ENCODE peak calls at places on chromosomes 13 and 19, in six cellular contexts. One of them, this sample, is unnamed.

GRCh38 chr13:106156468-106156867 is 379.0 kb downstream of the EFNB2 start:
- DNase-seq in heart right ventricle: no peak
- DNase-seq in lower lobe of right lung: no peak
- DNase-seq in cardiac fibroblast: peak; percentile 99
- DNase-seq in heart left ventricle: no peak
- DNase-seq in mucosa of descending colon: no peak
- DNase-seq in this sample: no peak

GRCh38 chr13:25192052-25192451 is 20.0 kb upstream of the AMER2 start:
- DNase-seq in lower lobe of right lung: no peak
- DNase-seq in mucosa of descending colon: no peak
- DNase-seq in cardiac fibroblast: no peak
- DNase-seq in heart right ventricle: no peak
- DNase-seq in heart left ventricle: no peak
- DNase-seq in this sample: no peak

GRCh38 chr13:100673376-100673830 is 1.2 kb downstream of the TMTC4 start:
- DNase-seq in mucosa of descending colon: peak; percentile 9
- DNase-seq in heart right ventricle: peak; percentile 20
- DNase-seq in cardiac fibroblast: no peak
- DNase-seq in heart left ventricle: no peak
- DNase-seq in lower lobe of right lung: no peak
- DNase-seq in this sample: no peak

GRCh38 chr13:47672982-47673670 is 327.9 kb downstream of the SUCLA2 start:
- DNase-seq in heart left ventricle: no peak
- DNase-seq in heart right ventricle: peak; percentile 3
- DNase-seq in mucosa of descending colon: no peak
- DNase-seq in lower lobe of right lung: no peak
- DNase-seq in cardiac fibroblast: peak; percentile 78
- DNase-seq in this sample: no peak

GRCh38 chr19:50427997-50428425 is 4.7 kb upstream of the MYBPC2 start:
- DNase-seq in mucosa of descending colon: peak; percentile 82
- DNase-seq in cardiac fibroblast: peak; percentile 64
- DNase-seq in heart right ventricle: peak; percentile 85
- DNase-seq in heart left ventricle: peak; percentile 84
- DNase-seq in lower lobe of right lung: peak; percentile 96
- DNase-seq in this sample: no peak

GRCh38 chr19:43774103-43774939 is 6.5 kb downstream of the KCNN4 start:
- DNase-seq in heart left ventricle: peak; percentile 67
- DNase-seq in heart right ventricle: peak; percentile 65
- DNase-seq in lower lobe of right lung: peak; percentile 76
- DNase-seq in cardiac fibroblast: peak; percentile 71
- DNase-seq in mucosa of descending colon: peak; percentile 64
- DNase-seq in this sample: peak; percentile 57

GRCh38 chr19:54232552-54232934 is 9.7 kb upstream of the LILRB3 start:
- DNase-seq in mucosa of descending colon: no peak
- DNase-seq in heart left ventricle: no peak
- DNase-seq in heart right ventricle: no peak
- DNase-seq in lower lobe of right lung: no peak
- DNase-seq in cardiac fibroblast: no peak
- DNase-seq in this sample: no peak

GRCh38 chr13:73657821-73658540 is 476.2 kb downstream of the KLF12 start:
- DNase-seq in cardiac fibroblast: peak; percentile 94
- DNase-seq in heart left ventricle: peak; percentile 63
- DNase-seq in heart right ventricle: peak; percentile 57
- DNase-seq in mucosa of descending colon: no peak
- DNase-seq in lower lobe of right lung: no peak
- DNase-seq in this sample: no peak

GRCh38 chr13:106794131-106794530 is 226.2 kb upstream of the ARGLU1 start:
- DNase-seq in heart right ventricle: no peak
- DNase-seq in heart left ventricle: no peak
- DNase-seq in cardiac fibroblast: no peak
- DNase-seq in mucosa of descending colon: no peak
- DNase-seq in lower lobe of right lung: no peak
- DNase-seq in this sample: no peak

GRCh38 chr13:99123101-99124045 is 77.3 kb upstream of the UBAC2 start:
- DNase-seq in cardiac fibroblast: peak; percentile 62
- DNase-seq in mucosa of descending colon: no peak
- DNase-seq in heart right ventricle: no peak
- DNase-seq in heart left ventricle: no peak
- DNase-seq in lower lobe of right lung: no peak
- DNase-seq in this sample: no peak

GRCh38 chr13:102708211-102708610 is 13.4 kb upstream of the METTL21C start:
- DNase-seq in cardiac fibroblast: no peak
- DNase-seq in heart left ventricle: no peak
- DNase-seq in lower lobe of right lung: no peak
- DNase-seq in mucosa of descending colon: no peak
- DNase-seq in heart right ventricle: no peak
- DNase-seq in this sample: no peak

GRCh38 chr19:13401388-13401787 is 104.9 kb downstream of the CACNA1A start:
- DNase-seq in lower lobe of right lung: no peak
- DNase-seq in heart right ventricle: no peak
- DNase-seq in cardiac fibroblast: peak; percentile 76
- DNase-seq in heart left ventricle: no peak
- DNase-seq in mucosa of descending colon: no peak
- DNase-seq in this sample: no peak

GRCh38 chr13:85601526-85601925 is 197.7 kb downstream of the SLITRK6 start:
- DNase-seq in lower lobe of right lung: no peak
- DNase-seq in heart right ventricle: no peak
- DNase-seq in mucosa of descending colon: no peak
- DNase-seq in cardiac fibroblast: no peak
- DNase-seq in heart left ventricle: no peak
- DNase-seq in this sample: no peak

GRCh38 chr19:7172794-7173193 is 103.3 kb downstream of the ZNF557 start:
- DNase-seq in heart left ventricle: no peak
- DNase-seq in heart right ventricle: no peak
- DNase-seq in lower lobe of right lung: no peak
- DNase-seq in cardiac fibroblast: no peak
- DNase-seq in mucosa of descending colon: no peak
- DNase-seq in this sample: no peak

GRCh38 chr13:46170687-46171086 is 11.3 kb downstream of the LCP1 start:
- DNase-seq in lower lobe of right lung: no peak
- DNase-seq in mucosa of descending colon: no peak
- DNase-seq in heart left ventricle: no peak
- DNase-seq in heart right ventricle: no peak
- DNase-seq in cardiac fibroblast: peak; percentile 44
- DNase-seq in this sample: no peak

GRCh38 chr19:24166055-24166454 is 79.1 kb downstream of the ZNF254 start:
- DNase-seq in heart right ventricle: no peak
- DNase-seq in cardiac fibroblast: peak; percentile 38
- DNase-seq in mucosa of descending colon: no peak
- DNase-seq in lower lobe of right lung: no peak
- DNase-seq in heart left ventricle: no peak
- DNase-seq in this sample: no peak

GRCh38 chr19:52231154-52231565 is 38.2 kb upstream of the ZNF766 start:
- DNase-seq in lower lobe of right lung: no peak
- DNase-seq in heart right ventricle: no peak
- DNase-seq in cardiac fibroblast: peak; percentile 32
- DNase-seq in heart left ventricle: no peak
- DNase-seq in mucosa of descending colon: no peak
- DNase-seq in this sample: no peak

GRCh38 chr19:55316646-55317045 is 8.5 kb downstream of the TMEM150B start:
- DNase-seq in cardiac fibroblast: no peak
- DNase-seq in heart right ventricle: no peak
- DNase-seq in heart left ventricle: no peak
- DNase-seq in mucosa of descending colon: no peak
- DNase-seq in lower lobe of right lung: no peak
- DNase-seq in this sample: no peak

GRCh38 chr13:96091164-96091931 is 1.4 kb downstream of the HS6ST3 start:
- DNase-seq in mucosa of descending colon: no peak
- DNase-seq in lower lobe of right lung: peak; percentile 44
- DNase-seq in heart left ventricle: no peak
- DNase-seq in cardiac fibroblast: peak; percentile 22
- DNase-seq in heart right ventricle: peak; percentile 23
- DNase-seq in this sample: no peak

GRCh38 chr13:34545461-34545860 is 396.6 kb upstream of the NBEA start:
- DNase-seq in lower lobe of right lung: no peak
- DNase-seq in heart left ventricle: no peak
- DNase-seq in cardiac fibroblast: no peak
- DNase-seq in mucosa of descending colon: no peak
- DNase-seq in heart right ventricle: no peak
- DNase-seq in this sample: no peak

GRCh38 chr13:97133554-97133953 is 88.6 kb upstream of the MBNL2 start:
- DNase-seq in heart right ventricle: no peak
- DNase-seq in lower lobe of right lung: no peak
- DNase-seq in cardiac fibroblast: no peak
- DNase-seq in heart left ventricle: no peak
- DNase-seq in mucosa of descending colon: no peak
- DNase-seq in this sample: no peak
- TF ChIP-seq CTCF in heart right ventricle: no peak
- TF ChIP-seq CTCF in lower lobe of right lung: no peak
- TF ChIP-seq CTCF in cardiac fibroblast: no peak
- TF ChIP-seq CTCF in heart left ventricle: no peak
- TF ChIP-seq CTCF in mucosa of descending colon: no peak
- TF ChIP-seq CTCF in this sample: no peak

GRCh38 chr19:58519355-58520256 is at the start of gene ZBTB45:
- DNase-seq in heart left ventricle: peak; percentile 93
- DNase-seq in mucosa of descending colon: peak; percentile 91
- DNase-seq in lower lobe of right lung: peak; percentile 93
- DNase-seq in heart right ventricle: peak; percentile 88
- DNase-seq in cardiac fibroblast: peak; percentile 98
- DNase-seq in this sample: peak; percentile 98

GRCh38 chr19:58516964-58517833 is 2.4 kb downstream of the ZBTB45 start:
- DNase-seq in cardiac fibroblast: no peak
- DNase-seq in heart left ventricle: no peak
- DNase-seq in mucosa of descending colon: no peak
- DNase-seq in heart right ventricle: no peak
- DNase-seq in lower lobe of right lung: peak; percentile 50
- DNase-seq in this sample: no peak

GRCh38 chr19:58520257-58520599 is 618 bp upstream of the ZBTB45 start:
- DNase-seq in heart right ventricle: no peak
- DNase-seq in cardiac fibroblast: no peak
- DNase-seq in lower lobe of right lung: no peak
- DNase-seq in heart left ventricle: no peak
- DNase-seq in mucosa of descending colon: no peak
- DNase-seq in this sample: no peak

GRCh38 chr19:58519087-58519354 is 589 bp downstream of the ZBTB45 start:
- DNase-seq in mucosa of descending colon: peak; percentile 67
- DNase-seq in cardiac fibroblast: peak; percentile 77
- DNase-seq in heart left ventricle: peak; percentile 66
- DNase-seq in lower lobe of right lung: peak; percentile 74
- DNase-seq in heart right ventricle: peak; percentile 62
- DNase-seq in this sample: no peak

DNA sequence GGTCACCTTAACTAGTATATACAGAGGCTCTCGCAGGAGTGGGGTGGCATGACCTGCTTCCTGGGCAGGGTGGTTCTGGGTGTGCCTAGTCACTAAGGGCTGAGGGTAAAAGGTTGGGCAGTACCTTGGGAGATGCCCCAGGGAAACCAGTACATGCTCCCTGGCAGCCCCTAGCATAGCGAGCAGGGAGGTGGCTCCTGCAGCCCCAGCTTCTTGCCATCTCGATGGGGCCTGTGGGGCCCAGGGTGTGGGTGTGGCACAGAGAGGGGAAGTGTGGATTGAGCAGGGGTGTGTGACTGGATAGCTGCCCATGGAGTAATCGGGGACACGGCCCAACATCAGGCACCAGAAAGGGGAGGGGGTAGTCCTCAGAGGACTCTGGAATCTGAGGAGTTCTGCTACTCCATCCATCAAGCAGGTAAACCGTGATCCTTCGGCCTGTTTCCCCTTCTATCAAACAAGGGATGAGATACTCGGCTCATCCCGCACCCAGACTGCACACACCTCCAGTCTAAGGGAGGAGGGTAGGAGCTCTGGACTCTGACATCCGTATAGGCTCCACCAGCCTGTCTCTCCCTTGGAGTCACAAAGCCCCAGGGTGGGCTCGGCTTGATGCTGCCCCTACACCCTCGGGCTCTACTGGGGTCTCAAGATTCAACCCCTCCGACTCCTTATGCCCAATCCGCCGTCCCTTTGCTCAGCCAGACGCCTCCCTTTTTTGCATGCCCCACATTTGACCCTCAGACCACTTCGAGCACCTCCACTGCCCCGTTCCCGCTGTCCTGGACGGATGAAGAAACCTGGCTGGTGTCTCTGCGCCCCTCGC is 1.1 kb downstream of the ZBTB45 start:
- DNase-seq in cardiac fibroblast: peak; percentile 7
- DNase-seq in mucosa of descending colon: no peak
- DNase-seq in lower lobe of right lung: peak; percentile 56
- DNase-seq in heart left ventricle: no peak
- DNase-seq in heart right ventricle: no peak
- DNase-seq in this sample: no peak
- TF ChIP-seq CTCF in cardiac fibroblast: no peak
- TF ChIP-seq CTCF in mucosa of descending colon: no peak
- TF ChIP-seq CTCF in lower lobe of right lung: no peak
- TF ChIP-seq CTCF in heart left ventricle: no peak
- TF ChIP-seq CTCF in heart right ventricle: no peak
- TF ChIP-seq CTCF in this sample: no peak

DNA sequence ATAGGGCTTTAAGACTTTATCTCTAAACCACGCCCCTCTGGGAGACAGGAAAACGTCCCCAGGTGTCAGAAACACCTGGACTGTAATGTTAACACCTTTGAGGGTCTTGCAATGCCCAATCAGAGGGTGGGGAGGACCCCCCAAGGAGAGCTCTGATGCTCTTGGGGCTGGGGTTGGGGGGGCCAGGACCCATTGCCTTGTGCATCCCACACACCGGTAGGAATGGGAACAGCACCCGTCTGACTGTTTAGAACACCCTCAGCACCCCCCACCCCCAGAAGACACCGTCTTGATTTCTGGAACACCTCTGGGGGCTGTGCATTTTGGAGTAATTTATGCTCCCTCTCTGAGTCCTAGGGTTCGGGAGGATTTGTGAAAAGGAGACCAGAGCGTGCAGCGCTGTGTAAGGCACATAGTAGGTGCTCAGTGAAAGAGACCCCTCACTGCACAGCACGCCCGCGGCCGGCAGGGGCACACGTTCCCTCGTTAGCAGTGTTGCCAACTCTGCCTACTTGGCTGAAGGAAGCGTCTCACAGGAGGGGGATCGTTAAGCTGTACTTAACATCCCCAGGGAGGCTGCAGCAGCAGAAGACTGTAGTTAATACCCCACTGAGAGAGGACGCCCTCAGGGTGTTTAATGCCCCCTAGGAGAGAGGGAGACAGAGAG is 2.8 kb upstream of the ERFL start:
- DNase-seq in heart right ventricle: no peak
- DNase-seq in lower lobe of right lung: no peak
- DNase-seq in heart left ventricle: no peak
- DNase-seq in cardiac fibroblast: no peak
- DNase-seq in mucosa of descending colon: no peak
- DNase-seq in this sample: no peak
- TF ChIP-seq CTCF in heart right ventricle: peak; percentile 15
- TF ChIP-seq CTCF in lower lobe of right lung: peak; percentile 28
- TF ChIP-seq CTCF in heart left ventricle: no peak
- TF ChIP-seq CTCF in cardiac fibroblast: peak; percentile 46
- TF ChIP-seq CTCF in mucosa of descending colon: no peak
- TF ChIP-seq CTCF in this sample: peak; percentile 72

DNA sequence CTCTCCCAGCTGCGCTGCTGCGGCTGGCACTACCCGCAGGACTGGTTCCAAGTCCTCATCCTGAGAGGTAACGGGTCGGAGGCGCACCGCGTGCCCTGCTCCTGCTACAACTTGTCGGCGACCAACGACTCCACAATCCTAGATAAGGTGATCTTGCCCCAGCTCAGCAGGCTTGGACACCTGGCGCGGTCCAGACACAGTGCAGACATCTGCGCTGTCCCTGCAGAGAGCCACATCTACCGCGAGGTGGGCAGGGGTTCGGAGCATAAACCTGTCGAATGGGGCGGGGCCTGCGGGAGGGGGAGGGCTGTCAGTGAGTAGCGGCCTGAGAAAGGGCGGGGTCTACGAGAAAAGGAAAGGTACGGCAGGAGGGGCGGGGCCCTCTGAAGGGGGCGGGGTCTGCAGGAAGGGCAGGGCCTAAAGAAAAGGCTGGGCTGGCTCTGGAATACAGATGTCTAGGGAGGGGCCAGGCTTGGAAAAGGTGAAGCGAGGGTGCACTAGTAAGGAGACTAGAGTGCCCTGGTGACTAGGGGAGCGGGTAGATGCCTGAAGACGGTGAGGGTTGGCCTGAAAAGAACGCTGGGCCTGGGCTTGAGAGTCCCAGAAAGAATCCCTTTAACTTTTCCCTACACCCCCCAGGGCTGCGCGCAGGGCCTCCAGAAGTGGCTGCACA is 3.6 kb downstream of the CD37 start:
- DNase-seq in lower lobe of right lung: peak; percentile 93
- DNase-seq in mucosa of descending colon: peak; percentile 96
- DNase-seq in cardiac fibroblast: peak; percentile 34
- DNase-seq in heart right ventricle: peak; percentile 73
- DNase-seq in heart left ventricle: peak; percentile 69
- DNase-seq in this sample: peak; percentile 81
- TF ChIP-seq CTCF in lower lobe of right lung: no peak
- TF ChIP-seq CTCF in mucosa of descending colon: no peak
- TF ChIP-seq CTCF in cardiac fibroblast: no peak
- TF ChIP-seq CTCF in heart right ventricle: no peak
- TF ChIP-seq CTCF in heart left ventricle: no peak
- TF ChIP-seq CTCF in this sample: no peak

This sample was measured in chondrocyte.